ENCODE peak calls at places on chromosome 13, in six cellular contexts. E, A, X, L, D and V are unnamed samples.
A peak's percentile ranks its signal among the peaks of the same experiment; 100 is the strongest.

GRCh38 chr13:92317066-92317465 is 909.5 kb upstream of the GPC6 start:
- DNase-seq in L (no peak), D (no peak), A (peak; percentile 83), X (no peak), E (peak; percentile 80), V (no peak)

GRCh38 chr13:33676700-33677048 is 141.3 kb upstream of the RFC3 start:
- DNase-seq in E (peak; percentile 45), D (peak; percentile 4), X (no peak), L (peak; percentile 32), A (peak; percentile 67), V (no peak)

GRCh38 chr13:39040206-39040605 is 1.9 kb downstream of the NHLRC3 start:
- DNase-seq in A (peak; percentile 28), D (no peak), E (peak; percentile 6), X (no peak), L (no peak), V (no peak)

GRCh38 chr13:46728777-46729176 is 68.2 kb downstream of the ESD start:
- DNase-seq in E (peak; percentile 5), A (peak; percentile 12), D (peak; percentile 78), L (no peak), X (no peak), V (peak; percentile 12)

GRCh38 chr13:58452123-58452623 is 820.6 kb downstream of the PCDH17 start:
- DNase-seq in X (no peak), A (peak; percentile 54), L (no peak), E (no peak), D (peak; percentile 41), V (no peak)

GRCh38 chr13:91348906-91349435 is 1.5 kb downstream of the MIR17HG start:
- DNase-seq in A (peak; percentile 87), L (peak; percentile 75), X (peak; percentile 97), E (peak; percentile 87), D (peak; percentile 84), V (peak; percentile 85)

GRCh38 chr13:42832341-42833153 is 51.2 kb downstream of the FAM216B start:
- DNase-seq in L (peak; percentile 77), E (peak; percentile 97), D (no peak), X (no peak), A (peak; percentile 89), V (no peak)

GRCh38 chr13:101554420-101555125 is 102.1 kb downstream of the ITGBL1 start:
- DNase-seq in D (no peak), A (no peak), E (no peak), L (peak; percentile 24), X (no peak), V (no peak)

GRCh38 chr13:80012281-80012680 is 328.6 kb downstream of the SPRY2 start:
- DNase-seq in E (no peak), L (no peak), D (no peak), X (no peak), A (peak; percentile 42), V (no peak)

GRCh38 chr13:94778585-94778984 is 66.2 kb upstream of the SOX21 start:
- DNase-seq in E (no peak), A (no peak), L (no peak), D (no peak), X (no peak), V (no peak)

GRCh38 chr13:94780421-94780820 is 68.1 kb upstream of the SOX21 start:
- DNase-seq in E (no peak), A (no peak), L (no peak), X (no peak), D (no peak), V (no peak)

GRCh38 chr13:94776300-94776699 is 64.0 kb upstream of the SOX21 start:
- DNase-seq in A (no peak), D (no peak), X (no peak), E (no peak), L (no peak), V (no peak)

GRCh38 chr13:94776956-94777355 is 64.6 kb upstream of the SOX21 start:
- DNase-seq in D (no peak), L (no peak), E (no peak), X (no peak), A (peak; percentile 2), V (no peak)

DNA sequence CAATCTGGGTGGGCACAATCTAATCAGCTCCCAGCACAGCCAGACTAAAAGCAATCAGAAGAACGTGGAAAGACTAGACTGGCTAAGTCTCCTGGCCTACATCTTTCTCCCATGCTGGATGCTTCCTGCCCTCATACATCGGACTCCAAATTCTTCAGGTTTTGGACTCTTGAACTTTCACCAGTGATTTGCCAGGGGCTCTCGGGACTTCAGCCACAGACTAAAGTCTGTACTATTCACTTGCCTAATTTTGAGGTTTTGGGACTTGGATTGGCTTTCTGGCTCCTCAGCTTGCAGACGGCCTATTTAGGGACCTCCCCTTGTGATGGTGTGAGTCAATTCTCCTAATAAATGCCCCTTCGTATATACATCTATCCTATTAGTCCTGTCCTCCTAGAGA is 66.6 kb upstream of the SOX21 start:
- DNase-seq in A (no peak), L (no peak), E (no peak), D (no peak), X (no peak), V (no peak)
- TF ChIP-seq CTCF in A (no peak), L (no peak), E (no peak), D (no peak), X (no peak), V (no peak)

GRCh38 chr13:52809310-52809769 is 39.1 kb downstream of the PCDH8 start:
- DNase-seq in X (peak; percentile 73), A (peak; percentile 54), D (peak; percentile 86), E (peak; percentile 35), L (peak; percentile 78), V (peak; percentile 83)
- TF ChIP-seq CTCF in X (peak; percentile 81), A (peak; percentile 22), D (peak; percentile 96), E (no peak), L (peak; percentile 78), V (peak; percentile 77)

GRCh38 chr13:76813874-76814273 is 72.3 kb downstream of the KCTD12 start:
- DNase-seq in E (no peak), L (no peak), X (no peak), D (no peak), A (no peak), V (no peak)
- TF ChIP-seq CTCF in E (no peak), L (no peak), X (no peak), D (no peak), A (no peak), V (no peak)

GRCh38 chr13:34748078-34748477 is 194.0 kb upstream of the NBEA start:
- DNase-seq in E (peak; percentile 79), D (no peak), L (no peak), A (peak; percentile 99), X (no peak), V (no peak)
- TF ChIP-seq CTCF in E (no peak), D (no peak), L (no peak), A (no peak), X (no peak), V (no peak)

GRCh38 chr13:98450012-98450411 is 126.9 kb downstream of the STK24 start:
- DNase-seq in A (no peak), L (no peak), E (peak; percentile 36), D (no peak), X (no peak), V (no peak)

GRCh38 chr13:98449273-98449672 is 127.6 kb downstream of the STK24 start:
- DNase-seq in X (no peak), E (no peak), D (no peak), A (no peak), L (no peak), V (no peak)

GRCh38 chr13:98447130-98447529 is 129.8 kb downstream of the STK24 start:
- DNase-seq in A (no peak), L (no peak), D (no peak), E (no peak), X (no peak), V (no peak)

GRCh38 chr13:98447881-98448641 is 128.8 kb downstream of the STK24 start:
- DNase-seq in X (peak; percentile 55), D (peak; percentile 95), A (no peak), E (peak; percentile 43), L (no peak), V (no peak)

DNA sequence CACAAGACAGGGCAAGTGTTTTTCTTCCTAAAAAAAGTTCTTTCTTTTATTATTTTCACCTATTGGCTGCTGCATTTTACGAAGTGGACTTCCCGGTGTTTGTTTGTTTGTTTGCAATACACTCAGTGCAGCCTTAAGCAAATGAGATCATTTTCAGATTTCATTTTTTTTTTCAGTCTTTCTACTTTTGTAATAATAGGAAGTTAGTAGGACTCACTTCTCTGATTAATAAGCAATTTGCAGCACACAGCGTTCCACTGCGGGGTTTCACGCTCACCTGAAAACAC is 128.3 kb downstream of the STK24 start:
- DNase-seq in D (no peak), X (no peak), A (no peak), L (no peak), E (no peak), V (no peak)
- TF ChIP-seq CTCF in D (no peak), X (no peak), A (no peak), L (peak; percentile 3), E (no peak), V (no peak)

GRCh38 chr13:113084094-113084942 is 21.3 kb upstream of the F7 start:
- DNase-seq in L (no peak), D (peak; percentile 47), A (no peak), X (no peak), E (no peak), V (no peak)
- TF ChIP-seq CTCF in L (peak; percentile 19), D (no peak), A (peak; percentile 14), X (peak; percentile 41), E (peak; percentile 13), V (no peak)

DNA sequence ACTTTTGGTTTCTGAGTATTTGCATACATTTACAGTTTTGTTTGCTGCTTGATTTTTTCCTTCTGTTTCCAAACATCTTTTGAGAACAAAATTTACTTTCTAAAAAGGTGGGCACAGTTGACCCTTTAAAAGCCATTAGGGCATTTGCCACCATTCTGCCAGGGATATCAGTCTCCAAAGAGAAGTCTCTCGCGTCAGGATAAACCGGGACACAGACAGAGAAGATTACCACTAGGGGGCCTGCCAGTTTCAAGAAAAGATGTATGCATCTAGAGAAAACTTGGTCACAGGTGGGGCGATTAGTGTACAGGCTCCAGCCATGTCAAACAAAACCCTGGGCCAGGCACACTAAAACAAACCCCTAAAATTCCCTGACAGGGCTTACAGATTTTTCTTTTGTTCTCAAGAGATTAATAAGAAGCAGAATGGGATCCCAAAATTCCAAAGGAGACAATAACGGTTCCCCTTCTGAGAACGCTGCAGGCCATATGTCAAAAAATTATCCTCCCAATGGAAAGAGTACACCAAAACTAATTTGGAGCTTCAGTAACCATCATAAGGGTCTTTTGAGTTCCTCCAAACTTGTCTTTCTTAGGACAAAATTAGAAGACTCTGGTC is 10.7 kb upstream of the PABPC3 start:
- DNase-seq in D (peak; percentile 84), L (peak; percentile 25), X (peak; percentile 38), A (peak; percentile 49), E (peak; percentile 38), V (peak; percentile 58)
- TF ChIP-seq CTCF in D (peak; percentile 80), L (peak; percentile 85), X (peak; percentile 74), A (peak; percentile 71), E (peak; percentile 76), V (peak; percentile 76)

GRCh38 chr13:110876592-110876991 is 38.3 kb downstream of the ANKRD10 start:
- DNase-seq in A (no peak), E (no peak), L (no peak), X (no peak), D (peak; percentile 88), V (no peak)
- TF ChIP-seq CTCF in A (no peak), E (no peak), L (no peak), X (no peak), D (no peak), V (no peak)

GRCh38 chr13:31352467-31352866 is 152.7 kb downstream of the B3GLCT start:
- DNase-seq in D (peak; percentile 48), X (no peak), A (no peak), E (no peak), L (no peak), V (no peak)
- TF ChIP-seq CTCF in D (peak; percentile 45), X (no peak), A (no peak), E (no peak), L (no peak), V (no peak)